ENCODE peak calls at places on chromosomes 11 and 22, in nine cellular contexts. B, W, D, K, A, Y, S, L and Z are unnamed samples.

GRCh38 chr22:35681454-35682050 is 33.3 kb downstream of the APOL6 start:
- DNase-seq in S (no peak), A (no peak), D (no peak), Y (no peak), K (no peak), B (no peak), L (no peak), W (no peak), Z (no peak)

GRCh38 chr11:64541131-64541530 is 49.9 kb upstream of the SLC22A12 start:
- DNase-seq in K (no peak), A (no peak), D (no peak), B (no peak), Y (no peak), W (no peak), L (no peak), S (no peak), Z (no peak)

GRCh38 chr11:18865951-18866350 is 73.3 kb downstream of the MRGPRX1 start:
- DNase-seq in L (no peak), A (no peak), Y (peak), W (peak), D (no peak), S (no peak), B (no peak), K (no peak), Z (no peak)

GRCh38 chr11:117528061-117528780 is 200.6 kb downstream of the CEP164 start:
- DNase-seq in B (no peak), D (peak), A (no peak), S (peak), W (no peak), K (no peak), L (peak), Y (no peak), Z (no peak)

GRCh38 chr11:15695096-15695721 is 580.5 kb downstream of the INSC start:
- DNase-seq in W (no peak), S (no peak), D (no peak), Y (no peak), K (no peak), A (no peak), L (no peak), B (no peak), Z (no peak)

GRCh38 chr22:24951942-24952836 is at the start of gene KIAA1671:
- DNase-seq in S (peak), W (peak), D (peak), Y (peak), L (peak), B (peak), K (peak), A (peak), Z (peak)

GRCh38 chr11:66218846-66219620 is 49.4 kb upstream of the RAB1B start:
- DNase-seq in L (no peak), K (no peak), D (no peak), Y (no peak), W (no peak), B (no peak), S (no peak), A (no peak), Z (no peak)

GRCh38 chr11:89495951-89496350 is 4.8 kb upstream of the NOX4 start:
- DNase-seq in W (peak), B (peak), A (peak), K (no peak), D (peak), Y (no peak), S (peak), L (no peak), Z (peak)

GRCh38 chr11:127789887-127790286 is 789.3 kb upstream of the KIRREL3 start:
- DNase-seq in D (no peak), B (peak), S (peak), A (no peak), L (peak), K (no peak), W (peak), Y (peak), Z (peak)

GRCh38 chr11:100512475-100512874 is 174.6 kb upstream of the ARHGAP42 start:
- DNase-seq in B (no peak), S (no peak), Y (no peak), A (no peak), L (no peak), W (no peak), D (no peak), K (no peak), Z (peak)

GRCh38 chr22:33302049-33302545 is 243.9 kb upstream of the SYN3 start:
- DNase-seq in D (peak), K (peak), B (peak), Y (peak), W (peak), A (peak), S (peak), L (peak), Z (peak)

GRCh38 chr11:1283906-1284305 is 25.5 kb downstream of the TOLLIP start:
- DNase-seq in S (no peak), D (no peak), L (no peak), Y (no peak), W (no peak), B (no peak), K (no peak), A (no peak), Z (no peak)

GRCh38 chr22:24801906-24802504 is 4.0 kb upstream of the SGSM1 start:
- DNase-seq in S (no peak), A (no peak), D (no peak), L (no peak), Y (no peak), K (no peak), W (no peak), B (no peak), Z (no peak)

GRCh38 chr11:9868641-9869040 is 204.8 kb downstream of the SWAP70 start:
- DNase-seq in Y (no peak), D (no peak), K (no peak), S (no peak), L (peak), B (no peak), A (no peak), W (no peak), Z (peak)

GRCh38 chr11:59151761-59152160 is 9.1 kb downstream of the FAM111A start:
- DNase-seq in W (no peak), D (no peak), S (no peak), A (no peak), K (no peak), L (no peak), B (no peak), Y (no peak), Z (no peak)

GRCh38 chr11:68213135-68213515 is at the start of gene KMT5B:
- DNase-seq in D (peak), K (no peak), L (peak), A (no peak), Y (peak), B (peak), S (no peak), W (peak), Z (no peak)

GRCh38 chr22:21796863-21797262 is 61.3 kb upstream of the YPEL1 start:
- DNase-seq in L (no peak), B (no peak), D (no peak), Y (peak), K (no peak), A (no peak), S (no peak), W (no peak), Z (no peak)

GRCh38 chr11:85589373-85589772 is 37.8 kb downstream of the DLG2 start:
- DNase-seq in K (no peak), B (no peak), S (no peak), W (peak), L (no peak), A (no peak), D (no peak), Y (peak), Z (no peak)

GRCh38 chr11:9982796-9983579 is 311.0 kb downstream of the SBF2 start:
- DNase-seq in L (no peak), A (no peak), W (no peak), D (no peak), S (peak), K (peak), Y (peak), B (peak), Z (peak)

GRCh38 chr11:110251837-110252236 is 44.6 kb downstream of the RDX start:
- DNase-seq in L (no peak), A (peak), S (peak), K (peak), B (peak), Y (no peak), D (no peak), W (no peak), Z (peak)

GRCh38 chr22:31742115-31742514 is 7.8 kb downstream of the PRR14L start:
- DNase-seq in D (peak), L (no peak), A (no peak), K (no peak), S (no peak), W (no peak), B (no peak), Y (no peak), Z (no peak)

GRCh38 chr11:28701760-28702449 is 593.7 kb downstream of the METTL15 start:
- DNase-seq in A (peak), K (peak), W (no peak), Y (no peak), L (no peak), B (peak), D (no peak), S (peak), Z (peak)

GRCh38 chr11:24773326-24773725 is 276.5 kb downstream of the LUZP2 start:
- DNase-seq in Y (no peak), A (no peak), D (no peak), S (no peak), L (no peak), W (no peak), B (peak), K (no peak), Z (peak)

GRCh38 chr22:33851985-33852384 is 68.3 kb downstream of the LARGE1 start:
- DNase-seq in L (no peak), Y (no peak), S (no peak), D (no peak), W (no peak), A (no peak), B (peak), K (no peak), Z (no peak)

GRCh38 chr11:1917523-1918435 is 1.7 kb upstream of the TNNT3 start:
- DNase-seq in L (peak), A (no peak), B (no peak), W (no peak), Y (peak), D (peak), K (no peak), S (no peak), Z (no peak)

GRCh38 chr11:70398834-70399680 is 728 bp downstream of the CTTN start:
- DNase-seq in S (no peak), A (no peak), L (peak), K (no peak), Y (no peak), W (no peak), B (no peak), D (peak), Z (no peak)

GRCh38 chr11:64809781-64810241 is 540 bp downstream of the MEN1 start:
- DNase-seq in S (peak), B (peak), A (no peak), K (peak), Y (peak), W (no peak), L (peak), D (peak), Z (peak)

GRCh38 chr11:133064961-133065360 is 467.3 kb downstream of the OPCML start:
- DNase-seq in D (no peak), Y (no peak), W (no peak), B (no peak), A (no peak), K (no peak), S (no peak), L (no peak), Z (no peak)

GRCh38 chr11:122069946-122070345 is 46.1 kb downstream of the BLID start:
- DNase-seq in W (peak), A (peak), S (peak), B (peak), D (peak), L (peak), Y (peak), K (no peak), Z (peak)

GRCh38 chr11:83280256-83280655 is 5.9 kb downstream of the CCDC90B start:
- DNase-seq in K (no peak), A (no peak), Y (no peak), S (peak), W (no peak), D (no peak), L (no peak), B (no peak), Z (no peak)

GRCh38 chr11:46977038-46977818 is 40.7 kb downstream of the CSTPP1 start:
- DNase-seq in L (no peak), D (no peak), K (no peak), S (peak), Y (peak), W (peak), B (no peak), A (no peak), Z (no peak)

GRCh38 chr11:9015677-9016076 is 11.9 kb upstream of the NRIP3 start:
- DNase-seq in A (peak), B (peak), S (peak), Y (peak), L (peak), K (peak), D (peak), W (peak), Z (peak)

GRCh38 chr22:37237371-37238268 is 6.4 kb downstream of the RAC2 start:
- DNase-seq in Y (no peak), K (no peak), B (no peak), D (peak), A (no peak), L (peak), W (no peak), S (peak), Z (no peak)

GRCh38 chr11:86726118-86726748 is 53.8 kb upstream of the ME3 start:
- DNase-seq in S (peak), Y (no peak), B (peak), D (no peak), A (no peak), W (no peak), K (no peak), L (no peak), Z (peak)

GRCh38 chr11:120928506-120929062 is 95.3 kb upstream of the TBCEL start:
- DNase-seq in L (no peak), D (no peak), B (no peak), K (no peak), Y (peak), S (no peak), A (no peak), W (no peak), Z (no peak)

GRCh38 chr22:37860796-37861421 is 11.7 kb downstream of the EIF3L start:
- DNase-seq in A (peak), W (no peak), B (no peak), Y (no peak), L (no peak), K (no peak), S (no peak), D (no peak), Z (no peak)

GRCh38 chr11:99068832-99069231 is 48.1 kb downstream of the CNTN5 start:
- DNase-seq in D (no peak), L (no peak), W (no peak), S (no peak), A (no peak), Y (no peak), K (no peak), B (peak), Z (peak)

GRCh38 chr11:129375731-129376657 is at the start of gene BARX2:
- DNase-seq in K (no peak), A (peak), Y (peak), S (peak), W (peak), B (peak), D (peak), L (peak), Z (peak)

GRCh38 chr11:129373489-129373953 is 2.1 kb upstream of the BARX2 start:
- DNase-seq in S (peak), B (no peak), L (no peak), Y (peak), A (no peak), W (no peak), K (no peak), D (peak), Z (no peak)

GRCh38 chr11:129374993-129375721 is 491 bp upstream of the BARX2 start:
- DNase-seq in B (peak), L (peak), D (no peak), Y (peak), K (peak), A (peak), S (peak), W (peak), Z (peak)

GRCh38 chr11:129374081-129374992 is 1.3 kb upstream of the BARX2 start:
- DNase-seq in L (peak), W (peak), Y (peak), S (no peak), B (no peak), A (no peak), K (no peak), D (peak), Z (no peak)

DNA sequence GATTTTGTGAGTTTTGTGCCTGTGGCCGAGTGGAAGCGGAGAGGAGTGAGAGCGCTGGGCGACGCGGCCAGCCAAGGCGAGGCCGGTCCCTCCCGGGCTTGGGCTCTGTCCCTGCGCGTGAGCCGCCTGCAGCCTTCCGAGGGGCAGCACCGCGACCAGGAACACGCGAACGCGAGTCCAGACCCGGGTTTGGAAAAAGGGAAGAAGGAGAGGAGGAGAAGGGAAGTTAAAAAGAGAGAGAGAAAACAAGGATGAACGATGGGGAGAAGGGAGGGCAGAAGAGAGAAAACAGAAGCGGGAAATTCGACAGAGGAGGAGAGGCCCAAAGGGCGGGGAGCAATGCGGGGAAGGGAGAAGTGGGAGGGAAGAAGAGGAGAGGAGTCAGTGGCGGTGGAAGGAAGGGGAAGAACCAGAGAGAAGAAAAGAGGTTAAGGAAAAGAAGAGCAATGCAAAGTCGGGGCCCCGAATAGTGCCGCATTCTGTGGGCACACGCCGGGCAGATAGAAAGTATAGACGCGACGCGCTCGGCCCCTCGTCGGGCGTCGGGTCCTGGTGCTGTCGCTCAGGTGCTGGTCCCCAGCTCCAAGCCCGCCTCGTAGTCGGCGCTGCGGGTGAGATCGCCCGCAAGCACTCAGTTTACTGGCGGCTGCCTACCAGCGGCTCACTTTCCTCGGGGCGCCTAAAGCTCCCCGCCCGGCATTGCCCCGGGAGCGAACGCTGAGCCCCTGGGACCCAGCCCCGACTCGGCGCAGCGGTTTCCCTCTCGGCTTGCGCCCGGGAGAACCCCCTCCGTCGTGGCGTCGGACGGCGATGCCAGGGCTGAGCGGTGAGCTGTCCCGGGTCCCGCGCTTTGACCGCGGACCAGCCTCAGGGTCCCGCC is 2.8 kb upstream of the BARX2 start:
- DNase-seq in Y (peak), L (peak), W (peak), D (peak), S (no peak), A (no peak), K (no peak), B (no peak), Z (no peak)
- H3K4me2 ChIP-seq in Y (peak), L (peak), W (peak), D (peak), S (peak), A (peak), K (peak), B (no peak), Z (peak)

GRCh38 chr22:20079745-20080444 is at the start of gene DGCR8:
- DNase-seq in L (peak), Y (peak), K (peak), S (peak), D (peak), A (peak), W (peak), B (peak), Z (peak)
- H3K4me2 ChIP-seq in L (peak), Y (peak), K (peak), S (peak), D (peak), A (peak), W (peak), B (peak), Z (peak)

DNA sequence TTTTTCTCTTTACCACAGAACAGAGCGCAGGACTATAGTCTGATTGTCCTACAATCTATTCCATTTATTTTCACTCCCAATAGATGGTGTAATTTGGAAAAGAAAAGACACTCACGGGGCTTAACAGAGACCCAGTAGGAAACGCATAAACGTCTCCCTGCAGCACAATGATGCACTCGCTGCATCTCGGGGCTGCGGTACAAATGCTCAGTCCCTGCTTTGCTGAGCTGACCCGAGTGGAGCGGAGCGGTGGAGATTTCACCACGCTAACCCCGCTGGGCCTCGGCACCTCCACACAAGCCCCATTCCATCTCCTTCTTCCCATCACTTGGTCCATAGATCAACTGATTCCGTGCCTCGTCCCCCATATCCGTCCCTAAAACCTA is 1.5 kb downstream of the FEZ1 start:
- DNase-seq in L (no peak), D (peak), W (no peak), S (peak), K (no peak), B (no peak), A (no peak), Y (no peak), Z (no peak)
- H3K4me2 ChIP-seq in L (no peak), D (peak), W (peak), S (peak), K (no peak), B (no peak), A (peak), Y (peak), Z (peak)

DNA sequence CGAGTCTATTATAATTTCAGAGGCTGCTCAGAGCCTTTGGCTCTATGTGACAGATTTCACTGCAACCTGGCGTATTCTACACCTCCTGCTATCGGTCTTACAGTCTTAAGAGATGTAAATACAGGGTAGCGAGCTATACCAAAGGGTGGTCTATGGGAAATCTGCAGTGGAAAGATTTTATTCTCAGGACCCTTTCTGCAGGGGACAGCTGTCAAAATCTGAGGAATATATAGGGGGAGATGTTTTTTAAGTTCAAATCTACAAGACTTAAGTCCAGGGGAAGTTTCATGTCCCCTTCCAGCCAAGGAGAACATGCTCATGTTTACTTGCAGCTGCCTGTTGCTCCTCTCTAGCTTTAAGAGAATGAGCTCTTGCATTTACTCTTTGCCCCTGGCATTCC is 62.7 kb downstream of the MICAL2 start:
- DNase-seq in K (no peak), S (no peak), D (no peak), A (no peak), Y (no peak), B (no peak), W (no peak), L (no peak), Z (no peak)
- H3K4me2 ChIP-seq in K (no peak), S (no peak), D (no peak), A (no peak), Y (no peak), B (no peak), W (no peak), L (no peak), Z (no peak)

DNA sequence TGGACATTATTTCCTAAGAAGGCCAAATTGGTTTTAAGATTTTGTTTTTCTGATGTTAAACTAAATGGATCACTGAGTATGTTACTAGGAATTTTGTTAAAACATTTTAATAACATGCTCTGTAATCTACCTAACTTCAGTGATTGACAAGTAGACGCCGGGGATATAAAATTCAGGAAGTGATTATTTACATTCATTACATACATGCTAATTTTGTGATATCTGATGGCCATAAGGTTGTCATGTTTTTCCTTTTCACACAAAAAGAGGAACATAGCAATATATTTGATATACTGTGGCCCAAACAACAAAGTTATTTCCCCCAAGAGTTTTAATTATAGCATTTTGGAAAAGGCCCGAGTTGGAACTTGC is 12.1 kb downstream of the SCUBE1 start:
- DNase-seq in W (no peak), S (no peak), L (no peak), Y (no peak), A (no peak), K (no peak), D (no peak), B (no peak), Z (no peak)
- H3K4me2 ChIP-seq in W (no peak), S (no peak), L (no peak), Y (no peak), A (no peak), K (no peak), D (no peak), B (no peak), Z (no peak)

GRCh38 chr22:50483106-50483505 is 1.8 kb downstream of the ADM2 start:
- DNase-seq in D (no peak), L (no peak), K (no peak), A (no peak), S (no peak), W (no peak), B (no peak), Y (no peak), Z (no peak)
- H3K4me2 ChIP-seq in D (no peak), L (no peak), K (no peak), A (no peak), S (no peak), W (no peak), B (no peak), Y (no peak), Z (no peak)